ENCODE peak calls at places on chromosomes 12 and 14, in five cellular contexts. M, O, G, D and B are unnamed samples.

GRCh38 chr12:15629108-15629507 is 160.1 kb downstream of the EPS8 start:
- DNase-seq in M (peak), O (peak), G (peak), D (peak), B (peak)

GRCh38 chr14:24605435-24606190 is 3.9 kb downstream of the GZMH start:
- DNase-seq in M (peak), O (no peak), G (peak), D (no peak), B (peak)

GRCh38 chr14:97580923-97581495 is 783.8 kb downstream of the VRK1 start:
- DNase-seq in M (no peak), O (peak), G (peak), D (no peak), B (no peak)

GRCh38 chr12:26628234-26628633 is 204.8 kb downstream of the ITPR2 start:
- DNase-seq in M (no peak), O (no peak), G (no peak), D (no peak), B (no peak)

GRCh38 chr12:100348657-100349454 is 8.0 kb upstream of the SLC17A8 start:
- DNase-seq in M (no peak), O (no peak), G (no peak), D (no peak), B (no peak)

GRCh38 chr12:12881495-12881894 is 9.9 kb upstream of the GPRC5A start:
- DNase-seq in M (no peak), O (no peak), G (no peak), D (peak), B (peak)

GRCh38 chr12:65561798-65562382 is 262.4 kb upstream of the HMGA2 start:
- DNase-seq in M (no peak), O (no peak), G (no peak), D (no peak), B (no peak)

GRCh38 chr12:32214723-32215122 is 108.1 kb downstream of the BICD1 start:
- DNase-seq in M (no peak), O (no peak), G (no peak), D (no peak), B (no peak)

GRCh38 chr12:111842556-111843396 is 748 bp downstream of the MAPKAPK5 start:
- DNase-seq in M (peak), O (peak), G (no peak), D (no peak), B (peak)

GRCh38 chr14:24876996-24877395 is 173.0 kb downstream of the STXBP6 start:
- DNase-seq in M (no peak), O (no peak), G (no peak), D (no peak), B (no peak)

GRCh38 chr14:102508410-102508773 is 1.2 kb downstream of the ANKRD9 start:
- DNase-seq in M (no peak), O (no peak), G (no peak), D (peak), B (peak)

GRCh38 chr14:70622111-70622712 is 19.5 kb upstream of the TTC9 start:
- DNase-seq in M (peak), O (peak), G (peak), D (no peak), B (peak)

GRCh38 chr12:232731-233614 is 19.0 kb upstream of the SLC6A12 start:
- DNase-seq in M (no peak), O (no peak), G (no peak), D (no peak), B (no peak)

GRCh38 chr12:88227263-88227662 is 85.2 kb downstream of the TMTC3 start:
- DNase-seq in M (no peak), O (no peak), G (no peak), D (no peak), B (no peak)

GRCh38 chr12:4214912-4215861 is 58.4 kb upstream of the CCND2 start:
- DNase-seq in M (peak), O (no peak), G (no peak), D (no peak), B (no peak)

GRCh38 chr12:62282375-62282774 is 22.2 kb downstream of the USP15 start:
- DNase-seq in M (no peak), O (no peak), G (no peak), D (no peak), B (no peak)

DNA sequence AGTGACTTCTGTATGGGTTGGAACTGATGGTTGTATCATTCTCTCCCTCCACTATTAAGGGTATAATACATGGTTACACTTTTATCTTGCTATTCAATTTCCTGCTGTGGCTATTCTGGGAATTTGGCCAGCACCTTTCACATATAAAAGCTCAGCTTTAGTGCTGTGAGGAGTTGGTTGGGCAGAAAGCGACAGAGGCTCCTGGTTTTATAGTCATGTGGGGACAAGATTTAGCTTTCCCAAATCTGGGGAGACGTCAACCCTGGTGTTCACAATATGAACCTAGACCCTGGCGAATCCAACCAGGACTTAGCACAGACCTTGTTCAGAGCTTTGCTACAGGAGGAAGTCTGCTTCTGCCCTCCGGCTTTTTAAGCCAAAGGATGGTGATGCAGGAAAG is 36.5 kb downstream of the FOS start:
- DNase-seq in M (peak), O (no peak), G (no peak), D (peak), B (peak)
- TF ChIP-seq CTCF in M (no peak), O (no peak), G (no peak), D (no peak), B (no peak)

DNA sequence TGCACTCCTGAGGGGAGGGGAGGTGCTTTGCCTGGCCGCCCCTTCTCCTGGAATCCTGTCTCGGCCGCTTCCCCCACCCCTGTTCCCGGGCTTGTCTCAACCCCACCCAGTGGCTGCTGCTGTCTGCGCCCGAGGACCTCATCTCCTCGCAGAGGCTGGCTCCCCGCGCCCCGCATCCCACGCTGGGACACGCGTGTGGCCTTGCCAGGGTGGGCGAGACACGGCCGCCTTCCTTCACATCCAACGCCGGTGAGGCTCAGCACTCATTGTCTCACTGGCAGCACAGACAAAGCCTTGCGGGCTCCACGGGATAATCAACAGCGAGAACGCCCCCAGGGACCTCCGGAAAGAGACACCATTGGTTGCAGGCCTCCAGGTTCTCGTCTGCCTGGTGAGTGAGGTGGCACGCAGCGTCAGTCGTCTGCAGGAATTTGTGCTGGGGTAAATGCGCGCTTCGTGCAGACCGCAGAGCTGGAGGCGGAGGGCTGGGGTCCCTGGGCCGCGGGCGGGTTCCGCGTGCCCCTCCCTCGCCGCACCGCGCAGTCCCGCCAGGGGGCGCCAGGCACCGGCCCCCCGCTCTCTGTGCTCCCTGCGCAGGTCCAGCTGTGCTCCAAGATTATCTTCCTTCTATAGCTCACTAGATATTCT is 26.8 kb downstream of the CCDC177 start:
- DNase-seq in M (peak), O (peak), G (peak), D (no peak), B (no peak)
- TF ChIP-seq CTCF in M (no peak), O (peak), G (peak), D (no peak), B (peak)

GRCh38 chr12:80068173-80068572 is 31.2 kb upstream of the OTOGL start:
- DNase-seq in M (no peak), O (no peak), G (no peak), D (no peak), B (no peak)
- TF ChIP-seq CTCF in M (no peak), O (no peak), G (no peak), D (no peak), B (no peak)

DNA sequence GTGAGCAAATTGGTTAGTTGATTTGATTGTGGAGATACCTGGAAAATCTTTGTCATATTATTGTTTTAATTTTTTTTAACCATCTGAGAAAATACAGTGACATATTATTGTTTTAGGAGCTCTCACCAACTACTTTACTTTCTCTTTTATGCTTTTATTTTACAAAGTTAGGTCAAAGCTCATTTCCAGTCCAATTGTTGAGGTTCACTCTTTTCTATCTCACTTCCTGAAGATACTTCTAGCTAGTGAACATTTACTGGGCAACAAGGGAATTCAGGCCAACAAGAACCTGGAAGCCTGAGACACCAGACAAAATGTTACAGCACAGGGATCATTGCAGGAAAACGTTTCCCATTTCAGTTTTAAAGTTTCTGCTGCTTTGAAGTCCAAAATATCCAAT is 3.9 kb downstream of the TMEM30B start:
- DNase-seq in M (no peak), O (no peak), G (no peak), D (no peak), B (no peak)
- TF ChIP-seq CTCF in M (no peak), O (no peak), G (no peak), D (no peak), B (no peak)

DNA sequence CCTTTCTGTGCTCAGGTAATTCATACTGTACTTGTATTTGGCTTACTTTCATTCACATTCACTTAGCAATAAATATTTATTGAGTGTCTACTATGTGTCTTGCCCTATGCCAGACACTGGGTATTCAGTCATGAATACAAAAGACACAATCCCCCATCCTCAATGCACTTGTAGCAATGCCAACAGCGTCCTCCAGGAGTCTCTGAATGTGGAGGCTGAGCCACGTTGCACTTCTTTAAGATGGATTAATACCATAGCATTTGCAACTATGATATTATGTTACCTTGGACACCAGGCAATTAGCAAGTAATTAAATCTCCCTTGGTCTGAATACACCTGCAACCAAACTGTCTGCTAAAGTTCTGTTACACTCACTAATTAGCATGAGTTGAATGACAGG is 58.8 kb downstream of the OTX2 start:
- DNase-seq in M (no peak), O (no peak), G (no peak), D (no peak), B (no peak)
- TF ChIP-seq CTCF in M (no peak), O (no peak), G (peak), D (no peak), B (no peak)